ENCODE peak calls at places on chromosomes 4 and X, in six cellular contexts. B is type B pancreatic cell; H is WERI-Rb-1; N is effector memory CD8-positive, alpha-beta T cell; Q is Calu3; P is CD8-positive, alpha-beta T cell. M is an unnamed sample.
A peak's percentile ranks its signal among the peaks of the same experiment; 100 is the strongest.

GRCh38 chr4:140176735-140177134 is 22.8 kb upstream of the MAML3 start:
- DNase-seq in H (no peak), P (no peak), B (no peak), N (no peak), Q (no peak), M (no peak)

GRCh38 chrX:41381685-41382084 is 47.7 kb downstream of the DDX3X start:
- DNase-seq in N (no peak), P (no peak), Q (peak; percentile 46), H (no peak), B (no peak), M (no peak)

GRCh38 chrX:102339312-102340298 is 92.6 kb downstream of the NXF2 start:
- DNase-seq in H (no peak), N (no peak), P (no peak), Q (peak; percentile 25), B (peak; percentile 58), M (no peak)

GRCh38 chr4:74058048-74058651 is 19.7 kb upstream of the CXCL3 start:
- DNase-seq in B (no peak), P (no peak), H (no peak), Q (no peak), N (no peak), M (no peak)

GRCh38 chr4:184355111-184355604 is 119.2 kb downstream of the IRF2 start:
- DNase-seq in Q (peak; percentile 49), H (no peak), B (no peak), N (no peak), P (no peak), M (no peak)

GRCh38 chrX:57918750-57919436 is 8.6 kb upstream of the ZXDA start:
- DNase-seq in B (no peak), P (no peak), Q (peak; percentile 60), N (peak; percentile 29), H (no peak), M (peak; percentile 10)

GRCh38 chr4:102713096-102713495 is 47.7 kb downstream of the MANBA start:
- DNase-seq in N (no peak), Q (no peak), P (no peak), H (no peak), B (no peak), M (no peak)

GRCh38 chr4:153137677-153138630 is 66.3 kb upstream of the TRIM2 start:
- DNase-seq in P (no peak), Q (no peak), H (no peak), B (no peak), N (no peak), M (no peak)